ENCODE peak calls at places on chromosomes 5 and 9, in five cellular contexts. T is H1, W is A549, C is GM12878, O is K562. Y is an unnamed sample.

GRCh38 chr9:23822331-23823169 is 3.5 kb downstream of the ELAVL2 start:
- DNase-seq in T (peak; percentile 78), W (no peak), C (no peak), O (no peak), Y (no peak)

GRCh38 chr9:99026956-99027298 is 78.0 kb upstream of the TGFBR1 start:
- DNase-seq in T (no peak), W (no peak), C (no peak), O (no peak), Y (no peak)

GRCh38 chr9:5500441-5501235 is 9.7 kb upstream of the PDCD1LG2 start:
- DNase-seq in T (no peak), W (no peak), C (no peak), O (peak; percentile 15), Y (no peak)

GRCh38 chr9:135209852-135210251 is 122.4 kb downstream of the OLFM1 start:
- DNase-seq in T (no peak), W (no peak), C (no peak), O (no peak), Y (no peak)

GRCh38 chr9:18531127-18531526 is 57.2 kb downstream of the ADAMTSL1 start:
- DNase-seq in T (no peak), W (no peak), C (no peak), O (no peak), Y (no peak)

GRCh38 chr9:89730715-89731114 is 125.9 kb downstream of the GADD45G start:
- DNase-seq in T (no peak), W (no peak), C (no peak), O (peak; percentile 4), Y (peak; percentile 33)

GRCh38 chr5:69224520-69224919 is 10.2 kb upstream of the CDK7 start:
- DNase-seq in T (no peak), W (no peak), C (no peak), O (no peak), Y (no peak)

GRCh38 chr5:42993516-42994284 is 46.4 kb downstream of the ANXA2R start:
- DNase-seq in T (no peak), W (no peak), C (no peak), O (peak; percentile 38), Y (no peak)

GRCh38 chr5:123245689-123246088 is 156.6 kb downstream of the PRDM6 start:
- DNase-seq in T (no peak), W (no peak), C (no peak), O (no peak), Y (no peak)

GRCh38 chr5:122392844-122393243 is 80.8 kb downstream of the SNCAIP start:
- DNase-seq in T (no peak), W (no peak), C (no peak), O (no peak), Y (no peak)

DNA sequence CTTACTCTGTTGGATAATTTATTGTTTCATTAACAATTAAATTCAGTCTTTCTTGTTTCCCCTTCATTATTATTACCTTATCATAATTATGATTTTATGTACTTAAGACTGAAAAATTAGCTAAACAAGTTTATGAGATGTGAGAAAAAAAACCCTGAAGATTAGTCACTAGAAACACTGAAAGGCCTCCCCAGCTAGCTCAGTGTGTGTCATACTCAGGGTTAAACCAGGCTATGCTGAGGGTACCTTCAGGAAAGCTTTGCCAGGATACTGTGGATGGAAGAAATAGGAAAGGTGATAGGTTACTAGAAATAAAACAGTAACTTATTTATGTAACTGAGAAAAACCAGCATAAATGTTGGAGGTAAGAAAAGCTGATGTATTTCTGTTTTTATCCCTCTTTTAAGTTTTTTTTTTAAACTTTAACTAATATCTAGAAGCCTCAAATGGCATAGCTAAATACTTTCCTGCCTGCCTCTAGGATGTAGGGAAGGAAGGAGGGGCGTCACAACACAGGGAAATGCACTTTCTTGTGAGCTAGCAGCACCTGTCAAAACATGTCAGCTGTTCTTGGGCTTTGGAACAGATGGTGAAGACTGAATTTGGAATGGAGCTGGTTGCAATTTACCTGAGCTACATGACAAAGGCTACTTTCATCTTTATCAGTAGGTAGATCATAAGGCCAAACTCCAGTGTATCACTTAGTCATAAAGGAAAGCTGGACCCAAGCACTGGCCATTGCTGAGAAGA is 24.2 kb downstream of the NMRK1 start:
- DNase-seq in T (no peak), W (no peak), C (no peak), O (no peak), Y (no peak)
- TF ChIP-seq KDM1A in T (no peak), W (no peak), C (no peak), O (no peak), Y (no peak)

GRCh38 chr9:115924669-115924987 is 229.0 kb upstream of the PAPPA start:
- DNase-seq in T (no peak), W (no peak), C (no peak), O (no peak), Y (no peak)

GRCh38 chr9:115922441-115922840 is 231.2 kb upstream of the PAPPA start:
- DNase-seq in T (no peak), W (no peak), C (no peak), O (no peak), Y (no peak)

GRCh38 chr9:115923410-115923809 is 230.2 kb upstream of the PAPPA start:
- DNase-seq in T (no peak), W (no peak), C (no peak), O (no peak), Y (no peak)

GRCh38 chr9:115925424-115925823 is 228.2 kb upstream of the PAPPA start:
- DNase-seq in T (no peak), W (no peak), C (no peak), O (no peak), Y (no peak)

GRCh38 chr9:115923903-115924668 is 229.5 kb upstream of the PAPPA start:
- DNase-seq in T (no peak), W (peak; percentile 67), C (no peak), O (no peak), Y (peak; percentile 23)
- TF ChIP-seq KDM1A in T (no peak), W (no peak), C (no peak), O (no peak), Y (no peak)

GRCh38 chr9:136210276-136210675 is 5.3 kb upstream of the LHX3 start:
- DNase-seq in T (no peak), W (no peak), C (no peak), O (no peak), Y (no peak)

GRCh38 chr9:136211006-136211405 is 6.1 kb upstream of the LHX3 start:
- DNase-seq in T (no peak), W (no peak), C (no peak), O (no peak), Y (no peak)

GRCh38 chr9:136211441-136212344 is 6.8 kb upstream of the LHX3 start:
- DNase-seq in T (no peak), W (no peak), C (no peak), O (no peak), Y (no peak)

GRCh38 chr9:136213733-136214132 is 8.8 kb upstream of the LHX3 start:
- DNase-seq in T (no peak), W (no peak), C (no peak), O (no peak), Y (no peak)

GRCh38 chr9:136212345-136212950 is 7.5 kb upstream of the LHX3 start:
- DNase-seq in T (no peak), W (no peak), C (no peak), O (no peak), Y (no peak)
- TF ChIP-seq KDM1A in T (no peak), W (no peak), C (no peak), O (no peak), Y (no peak)

DNA sequence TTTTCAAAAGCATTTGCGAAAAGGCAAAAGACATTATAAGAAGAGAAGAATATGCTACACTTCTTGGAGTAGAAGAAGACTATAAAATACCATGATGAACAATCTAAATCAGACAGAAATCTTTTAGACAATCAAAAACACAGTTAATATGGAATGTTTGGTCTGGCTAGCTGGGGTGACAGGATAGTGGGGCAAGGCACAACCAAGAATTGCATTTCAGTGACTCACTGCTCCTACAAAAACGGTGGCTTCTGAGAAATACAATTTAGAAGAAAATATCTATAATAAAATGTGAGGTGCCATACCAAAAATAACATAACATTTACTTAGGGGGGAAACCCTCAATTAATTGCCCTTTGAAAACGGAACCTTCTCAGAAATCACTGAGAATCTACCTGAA is 363.4 kb downstream of the NPR3 start:
- DNase-seq in T (no peak), W (no peak), C (no peak), O (no peak), Y (no peak)
- TF ChIP-seq KDM1A in T (no peak), W (no peak), C (no peak), O (no peak), Y (no peak)

GRCh38 chr5:37567566-37567965 is 188.4 kb downstream of the WDR70 start:
- DNase-seq in T (no peak), W (no peak), C (no peak), O (no peak), Y (no peak)
- TF ChIP-seq KDM1A in T (no peak), W (no peak), C (no peak), O (no peak), Y (no peak)

Y was measured in HepG2.